ENCODE peak calls at places on chromosomes 12 and 14, in five cellular contexts. C is activated CD4-positive, alpha-beta T cell treated with anti-CD3 and anti-CD28 coated beads for 4 hours; R is A549; M is fibroblast of gingiva; X is fibroblast of mammary gland. Q is an unnamed sample.

GRCh38 chr12:95243497-95244183 is 26.0 kb downstream of the VEZT start:
- DNase-seq in C (no peak), R (no peak), M (no peak), X (no peak), Q (no peak)

GRCh38 chr14:40113671-40114070 is 681.4 kb upstream of the FBXO33 start:
- DNase-seq in C (no peak), R (no peak), M (no peak), X (no peak), Q (no peak)

GRCh38 chr14:59482471-59483331 is 1.5 kb downstream of the L3HYPDH start:
- DNase-seq in C (no peak), R (peak), M (peak), X (peak), Q (no peak)

GRCh38 chr12:76144253-76144564 is 59.7 kb upstream of the NAP1L1 start:
- DNase-seq in C (peak), R (no peak), M (no peak), X (peak), Q (peak)

GRCh38 chr12:75890141-75890540 is 141.4 kb downstream of the PHLDA1 start:
- DNase-seq in C (no peak), R (no peak), M (peak), X (peak), Q (no peak)

GRCh38 chr14:74085047-74085637 is 386 bp downstream of the LIN52 start:
- DNase-seq in C (no peak), R (peak), M (peak), X (peak), Q (no peak)

GRCh38 chr14:50001146-50001998 is 108.5 kb downstream of the ARF6 start:
- DNase-seq in C (peak), R (peak), M (peak), X (peak), Q (peak)

GRCh38 chr12:18676112-18676511 is 61.7 kb downstream of the PLCZ1 start:
- DNase-seq in C (no peak), R (no peak), M (no peak), X (no peak), Q (no peak)

GRCh38 chr14:89144066-89144465 is 273.0 kb downstream of the FOXN3 start:
- DNase-seq in C (no peak), R (no peak), M (no peak), X (no peak), Q (no peak)

GRCh38 chr12:89372584-89373370 is 20.5 kb upstream of the DUSP6 start:
- DNase-seq in C (no peak), R (no peak), M (no peak), X (no peak), Q (no peak)

GRCh38 chr14:76407449-76408150 is 31.7 kb downstream of the ESRRB start:
- DNase-seq in C (no peak), R (no peak), M (no peak), X (no peak), Q (no peak)

GRCh38 chr14:60094306-60094897 is 2.7 kb downstream of the PCNX4 start:
- DNase-seq in C (no peak), R (no peak), M (peak), X (peak), Q (no peak)

GRCh38 chr14:24838945-24839616 is 205.1 kb upstream of the GZMB start:
- DNase-seq in C (no peak), R (no peak), M (no peak), X (no peak), Q (no peak)

GRCh38 chr12:770474-770873 is 18.1 kb downstream of the WNK1 start:
- DNase-seq in C (no peak), R (no peak), M (no peak), X (no peak), Q (no peak)

GRCh38 chr12:108700833-108701450 is 30.4 kb downstream of the CORO1C start:
- DNase-seq in C (no peak), R (no peak), M (no peak), X (peak), Q (no peak)

Q was measured in T47D.